ENCODE peak calls at places on chromosomes 6 and 20, in four cellular contexts. H is HCT116, Z is body of pancreas, L is HepG2. N is an unnamed sample.

GRCh38 chr6:55794136-55794812 is 81.1 kb downstream of the BMP5 start:
- DNase-seq in H (no peak), Z (no peak), L (no peak), N (no peak)

GRCh38 chr6:130176378-130176777 is 46.4 kb downstream of the SAMD3 start:
- DNase-seq in Z (no peak), L (no peak), H (no peak), N (no peak)

GRCh38 chr6:6825153-6825847 is 236.8 kb downstream of the LY86 start:
- DNase-seq in Z (no peak), H (no peak), L (no peak), N (no peak)

GRCh38 chr6:105757512-105758200 is 328.5 kb upstream of the PRDM1 start:
- DNase-seq in H (no peak), Z (no peak), L (peak), N (no peak)

GRCh38 chr6:16633961-16634360 is 127.3 kb downstream of the ATXN1 start:
- DNase-seq in H (no peak), Z (no peak), L (no peak), N (no peak)

GRCh38 chr6:40387871-40388264 is 199.3 kb downstream of the LRFN2 start:
- DNase-seq in H (no peak), Z (no peak), L (no peak), N (no peak)

GRCh38 chr6:2191390-2191740 is 54.0 kb downstream of the GMDS start:
- DNase-seq in L (no peak), Z (no peak), H (no peak), N (no peak)

GRCh38 chr6:11778648-11779307 is at the start of gene ADTRP:
- DNase-seq in L (no peak), H (no peak), Z (no peak), N (no peak)

GRCh38 chr6:45677381-45677992 is 299.8 kb upstream of the SUPT3H start:
- DNase-seq in L (no peak), Z (no peak), H (no peak), N (peak)

GRCh38 chr6:56199956-56200355 is 47.4 kb downstream of the COL21A1 start:
- DNase-seq in H (no peak), L (no peak), Z (no peak), N (no peak)

GRCh38 chr20:57461726-57462125 is 63.2 kb downstream of the CTCFL start:
- DNase-seq in L (no peak), H (no peak), Z (no peak), N (no peak)

GRCh38 chr6:148653138-148653776 is 93.6 kb upstream of the UST start:
- DNase-seq in H (peak), Z (no peak), L (no peak), N (no peak)

GRCh38 chr6:63805808-63806572 is 170.4 kb downstream of the PHF3 start:
- DNase-seq in H (no peak), Z (peak), L (peak), N (peak)

GRCh38 chr20:35447082-35447789 is 8.2 kb upstream of the CEP250 start:
- DNase-seq in L (peak), H (peak), Z (peak), N (peak)

GRCh38 chr6:139567095-139567494 is 192.6 kb upstream of the CITED2 start:
- DNase-seq in L (no peak), H (no peak), Z (no peak), N (no peak)

GRCh38 chr6:76774750-76775396 is 688.4 kb downstream of the HTR1B start:
- DNase-seq in Z (peak), L (no peak), H (no peak), N (no peak)

GRCh38 chr6:121592955-121593665 is 157.7 kb downstream of the GJA1 start:
- DNase-seq in H (no peak), L (no peak), Z (no peak), N (no peak)

GRCh38 chr6:89792881-89793280 is 26.7 kb downstream of the MDN1 start:
- DNase-seq in Z (no peak), H (peak), L (peak), N (no peak)

GRCh38 chr6:119612871-119613515 is 263.4 kb upstream of the MAN1A1 start:
- DNase-seq in Z (no peak), L (no peak), H (no peak), N (no peak)

GRCh38 chr6:3194535-3195376 is 32.7 kb downstream of the TUBB2B start:
- DNase-seq in H (no peak), L (no peak), Z (no peak), N (no peak)

GRCh38 chr6:128672023-128672422 is 151.6 kb upstream of the PTPRK start:
- DNase-seq in Z (no peak), L (no peak), H (no peak), N (no peak)

GRCh38 chr20:53001502-53002301 is 29.5 kb downstream of the TSHZ2 start:
- DNase-seq in L (no peak), Z (no peak), H (no peak), N (no peak)

GRCh38 chr20:18019068-18019467 is 38.6 kb downstream of the OVOL2 start:
- DNase-seq in Z (no peak), H (no peak), L (peak), N (no peak)

GRCh38 chr6:88519227-88520019 is 353.3 kb upstream of the CNR1 start:
- DNase-seq in Z (no peak), H (no peak), L (no peak), N (no peak)

GRCh38 chr6:16684896-16685554 is 76.2 kb downstream of the ATXN1 start:
- DNase-seq in H (peak), Z (no peak), L (no peak), N (no peak)

GRCh38 chr6:139117734-139118133 is 17.1 kb upstream of the HECA start:
- DNase-seq in L (no peak), Z (no peak), H (no peak), N (no peak)

GRCh38 chr6:13488896-13489237 is 1.5 kb upstream of the GFOD1 start:
- DNase-seq in H (no peak), L (no peak), Z (no peak), N (no peak)

GRCh38 chr6:3665608-3666007 is 85.9 kb downstream of the PXDC1 start:
- DNase-seq in L (no peak), Z (no peak), H (no peak), N (no peak)

GRCh38 chr6:31615748-31616147 is 714 bp downstream of the AIF1 start:
- DNase-seq in H (no peak), L (no peak), Z (no peak), N (no peak)

GRCh38 chr20:49835031-49835430 is 22.4 kb downstream of the SLC9A8 start:
- DNase-seq in L (no peak), Z (no peak), H (no peak), N (no peak)

DNA sequence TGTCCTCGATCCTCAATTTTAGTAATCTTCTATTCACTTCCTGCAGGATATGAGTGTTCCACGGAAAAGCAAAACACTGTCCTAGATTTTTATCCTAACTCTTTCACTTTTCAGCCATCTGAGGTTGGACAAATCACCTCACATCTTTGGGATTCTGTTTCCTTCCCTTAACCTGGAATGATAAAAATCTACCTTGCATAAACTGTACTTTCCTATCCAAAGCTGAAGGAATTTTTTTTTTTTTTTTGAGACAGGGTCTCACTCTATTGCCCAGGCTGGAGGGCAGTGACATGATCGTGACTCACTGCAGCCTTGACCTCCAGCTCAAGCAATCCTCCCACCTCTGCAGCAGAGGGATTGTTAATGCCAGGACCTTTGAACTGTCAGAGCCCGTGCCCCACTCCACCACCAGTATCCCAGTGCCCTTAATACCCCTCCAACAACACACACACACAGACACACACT is 20.5 kb downstream of the CAPN11 start:
- DNase-seq in L (peak), Z (no peak), H (no peak), N (no peak)
- TF ChIP-seq CTCF in L (no peak), Z (no peak), H (no peak), N (no peak)

GRCh38 chr20:38730989-38731737 is 6.9 kb downstream of the SLC32A1 start:
- DNase-seq in Z (peak), L (peak), H (peak), N (no peak)
- H3K4me3 ChIP-seq in Z (no peak), L (peak), H (peak), N (peak)

DNA sequence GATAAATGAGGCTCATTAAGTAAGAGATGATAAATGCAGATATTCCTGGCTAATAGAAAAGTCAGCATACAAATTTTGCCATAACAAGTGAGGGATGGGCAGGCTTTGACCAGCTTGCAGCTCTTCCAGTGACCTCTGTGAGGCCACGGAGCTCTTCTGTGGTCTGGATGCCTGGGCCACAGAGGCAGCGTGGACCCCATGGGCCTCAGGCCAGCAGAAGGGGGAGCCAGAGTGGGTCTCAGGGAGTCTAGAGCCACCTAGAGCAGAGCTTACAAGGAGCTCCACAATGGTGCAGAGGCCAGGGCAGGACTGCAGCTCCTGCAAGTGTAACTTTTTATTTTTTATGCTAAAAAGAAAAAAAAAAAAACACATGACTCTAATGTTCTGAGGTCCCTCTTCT is 165.1 kb downstream of the ARID1B start:
- DNase-seq in Z (no peak), H (no peak), L (no peak), N (no peak)
- TF ChIP-seq CTCF in Z (no peak), H (no peak), L (no peak), N (no peak)

DNA sequence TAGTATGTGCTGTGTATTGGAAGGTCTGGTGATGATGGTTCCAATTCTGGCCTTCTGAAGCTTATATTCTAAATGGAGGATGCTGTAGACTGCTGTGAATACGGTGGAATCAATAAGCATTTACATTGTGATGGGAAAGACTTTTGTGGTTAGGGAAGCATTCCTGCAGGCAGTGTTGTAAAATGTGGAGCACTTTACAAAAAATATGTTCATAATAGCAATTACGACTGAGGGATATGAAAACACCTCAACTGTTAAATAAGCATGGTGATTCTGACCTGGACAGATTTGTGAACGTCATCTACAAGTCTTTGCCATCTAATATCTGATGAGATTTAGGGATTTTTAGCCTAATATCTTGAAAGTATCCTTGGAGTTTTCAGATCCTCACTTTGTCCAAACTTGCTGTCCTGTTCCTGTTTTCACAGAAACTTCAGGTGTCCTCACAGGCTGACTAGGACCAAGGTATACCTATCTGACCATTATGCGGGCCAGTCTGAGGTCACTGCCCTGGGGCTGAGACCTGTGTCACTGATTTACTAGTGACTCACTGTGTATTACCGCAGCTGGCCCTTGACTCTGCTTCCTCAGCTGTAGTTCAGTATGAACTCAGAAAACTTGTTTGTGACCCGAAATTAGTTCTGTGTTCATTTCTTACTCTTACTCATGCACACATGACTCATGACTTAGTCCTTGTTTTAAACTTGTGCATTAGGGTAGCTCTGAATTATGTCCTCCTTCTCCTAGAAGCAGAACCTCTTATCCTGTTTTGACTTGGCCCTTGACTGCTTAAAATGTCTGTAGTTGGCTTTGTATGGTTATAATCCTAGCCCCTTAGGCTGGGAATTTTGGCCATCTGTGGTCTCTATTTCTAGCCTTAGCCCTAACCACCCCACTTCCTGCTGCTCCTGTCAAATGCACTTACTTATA is 343.0 kb downstream of the CDKAL1 start:
- DNase-seq in Z (peak), L (peak), H (peak), N (no peak)
- H3K4me3 ChIP-seq in Z (no peak), L (no peak), H (no peak), N (no peak)

GRCh38 chr6:169324661-169325459 is 71.2 kb upstream of the THBS2 start:
- DNase-seq in H (no peak), L (no peak), Z (no peak), N (no peak)

GRCh38 chr6:169328112-169328801 is 74.6 kb upstream of the THBS2 start:
- DNase-seq in Z (no peak), H (no peak), L (no peak), N (no peak)

GRCh38 chr6:169323221-169323620 is 69.6 kb upstream of the THBS2 start:
- DNase-seq in L (no peak), H (no peak), Z (no peak), N (no peak)

GRCh38 chr6:169324086-169324485 is 70.4 kb upstream of the THBS2 start:
- DNase-seq in L (no peak), Z (no peak), H (no peak), N (no peak)

DNA sequence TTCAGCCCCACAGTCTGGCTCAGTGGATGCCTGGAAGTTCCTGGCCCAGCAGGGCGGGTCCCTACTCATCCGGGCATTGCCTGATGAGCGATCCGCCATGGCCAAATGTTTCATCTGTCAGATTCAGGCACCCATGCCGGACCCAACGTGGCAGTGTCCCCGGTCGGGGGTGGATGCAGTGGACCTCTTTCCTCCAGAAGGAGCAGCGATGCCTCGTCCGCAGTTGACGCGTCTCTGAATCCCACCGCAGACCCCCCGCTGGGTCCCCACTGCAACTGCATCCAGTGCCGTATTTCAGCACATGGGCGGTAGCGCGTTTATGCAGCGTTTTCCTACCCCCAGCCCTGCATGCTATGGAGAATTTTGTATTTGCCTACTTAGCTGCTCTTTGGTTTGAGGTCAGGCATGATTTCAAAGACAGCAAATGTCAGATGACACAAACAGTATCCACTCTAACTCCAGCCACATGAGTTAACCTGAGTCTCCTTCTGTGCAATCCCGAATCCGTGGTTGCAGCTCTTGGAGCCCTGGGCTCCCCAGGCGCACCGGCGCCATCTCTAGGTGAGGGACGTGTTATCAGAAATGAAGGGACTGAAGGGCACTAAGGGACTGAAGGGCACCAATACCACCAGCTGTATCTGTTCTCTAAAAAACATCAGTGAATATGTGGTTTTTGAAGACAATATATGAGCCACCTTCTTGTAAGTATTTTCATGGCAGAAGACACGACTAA is 72.6 kb upstream of the THBS2 start:
- DNase-seq in L (peak), Z (no peak), H (peak), N (no peak)
- TF ChIP-seq CTCF in L (peak), Z (no peak), H (peak), N (peak)

GRCh38 chr6:99253271-99253670 is 96.2 kb downstream of the FAXC start:
- DNase-seq in Z (no peak), L (no peak), H (no peak), N (no peak)
- H3K4me3 ChIP-seq in Z (no peak), L (no peak), H (no peak), N (no peak)

DNA sequence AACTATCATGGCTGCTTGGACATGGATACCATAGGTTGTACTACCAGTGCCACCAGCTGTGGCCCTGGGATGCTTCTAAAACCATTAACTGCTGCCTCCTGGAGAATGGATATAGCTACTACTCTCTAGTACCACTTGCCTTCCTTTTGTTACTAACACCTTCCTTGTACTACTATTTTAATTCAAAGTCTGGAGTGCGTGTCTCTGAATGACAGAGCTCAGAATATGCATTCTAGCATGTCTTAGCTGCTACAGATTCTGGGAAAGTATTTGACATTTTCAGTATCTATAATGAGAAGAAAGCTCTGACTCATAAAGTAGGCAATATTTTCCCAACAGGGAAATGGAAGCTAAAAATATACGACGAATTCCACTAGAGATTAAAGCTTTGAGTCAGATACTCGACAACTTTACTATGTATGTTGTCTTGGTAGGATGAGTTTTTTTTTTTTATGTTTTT is 112.3 kb downstream of the PFDN4 start:
- DNase-seq in L (no peak), H (no peak), Z (no peak), N (no peak)
- TF ChIP-seq CTCF in L (no peak), H (no peak), Z (no peak), N (no peak)

GRCh38 chr20:34015401-34016335 is 22.0 kb downstream of the RALY start:
- DNase-seq in H (no peak), Z (no peak), L (no peak), N (no peak)
- H3K4me3 ChIP-seq in H (no peak), Z (no peak), L (no peak), N (no peak)